ENCODE peak calls at places on chromosome 13, in seven cellular contexts. H is transverse colon, Q is heart left ventricle, T is HTR-8/SVneo, D is iris pigment epithelial cell, A is MCF 10A, L is activated T-cell treated with anti-CD3 and anti-CD28 coated beads for 1 hour. N is an unnamed sample.

GRCh38 chr13:53782400-53783030 is 753.9 kb downstream of the OLFM4 start:
- DNase-seq in H (no peak), Q (no peak), T (peak; percentile 3), D (peak; percentile 57), A (peak; percentile 69), L (no peak), N (peak; percentile 48)

GRCh38 chr13:52009985-52010384 is 1.3 kb downstream of the ATP7B start:
- DNase-seq in H (no peak), Q (no peak), T (no peak), D (no peak), A (no peak), L (no peak), N (no peak)

GRCh38 chr13:28753208-28753892 is 34.6 kb upstream of the SLC46A3 start:
- DNase-seq in H (peak; percentile 55), Q (peak; percentile 54), T (peak; percentile 68), D (peak; percentile 87), A (peak; percentile 93), L (no peak), N (peak; percentile 91)

GRCh38 chr13:38147050-38147449 is 202.6 kb upstream of the UFM1 start:
- DNase-seq in H (no peak), Q (no peak), T (no peak), D (no peak), A (no peak), L (no peak), N (no peak)

GRCh38 chr13:98930014-98930625 is 47.7 kb downstream of the DOCK9 start:
- DNase-seq in H (no peak), Q (no peak), T (no peak), D (no peak), A (no peak), L (no peak), N (no peak)

GRCh38 chr13:41401371-41401770 is 56.0 kb upstream of the RGCC start:
- DNase-seq in H (no peak), Q (no peak), T (no peak), D (no peak), A (no peak), L (no peak), N (no peak)

GRCh38 chr13:39023316-39023715 is 14.6 kb downstream of the PROSER1 start:
- DNase-seq in H (no peak), Q (no peak), T (no peak), D (peak; percentile 55), A (peak; percentile 9), L (no peak), N (peak; percentile 21)

GRCh38 chr13:64675256-64675892 is 2554.8 kb downstream of the PCDH9 start:
- DNase-seq in H (no peak), Q (no peak), T (peak; percentile 21), D (peak; percentile 94), A (peak; percentile 50), L (no peak), N (peak; percentile 86)

GRCh38 chr13:43383488-43384165 is 360.2 kb downstream of the DNAJC15 start:
- DNase-seq in H (no peak), Q (no peak), T (no peak), D (no peak), A (no peak), L (no peak), N (no peak)

GRCh38 chr13:38630780-38631179 is 56.1 kb upstream of the FREM2 start:
- DNase-seq in H (no peak), Q (no peak), T (no peak), D (peak; percentile 30), A (peak; percentile 25), L (no peak), N (peak; percentile 69)

GRCh38 chr13:106612688-106613087 is 44.8 kb upstream of the ARGLU1 start:
- DNase-seq in H (peak; percentile 50), Q (peak; percentile 32), T (no peak), D (peak; percentile 85), A (peak; percentile 61), L (no peak), N (peak; percentile 12)

GRCh38 chr13:26456578-26457119 is 100.8 kb upstream of the WASF3 start:
- DNase-seq in H (no peak), Q (no peak), T (no peak), D (no peak), A (no peak), L (no peak), N (no peak)

GRCh38 chr13:110353339-110353977 is 46.4 kb downstream of the COL4A2 start:
- DNase-seq in H (peak; percentile 39), Q (no peak), T (no peak), D (no peak), A (no peak), L (no peak), N (no peak)

GRCh38 chr13:113982296-113982661 is 8.4 kb upstream of the C13orf46 start:
- DNase-seq in H (no peak), Q (no peak), T (no peak), D (no peak), A (no peak), L (no peak), N (no peak)

GRCh38 chr13:55664178-55664577 is 1476.5 kb upstream of the PRR20A start:
- DNase-seq in H (no peak), Q (no peak), T (no peak), D (no peak), A (no peak), L (no peak), N (no peak)

GRCh38 chr13:44932171-44932849 is 57.0 kb downstream of the NUFIP1 start:
- DNase-seq in H (no peak), Q (no peak), T (no peak), D (peak; percentile 86), A (no peak), L (no peak), N (peak; percentile 15)

GRCh38 chr13:66543780-66544179 is 686.4 kb downstream of the PCDH9 start:
- DNase-seq in H (no peak), Q (no peak), T (no peak), D (no peak), A (no peak), L (no peak), N (peak; percentile 5)

GRCh38 chr13:84574851-84575250 is 692.6 kb upstream of the SLITRK1 start:
- DNase-seq in H (no peak), Q (no peak), T (peak; percentile 2), D (peak; percentile 22), A (peak; percentile 29), L (no peak), N (peak; percentile 28)

GRCh38 chr13:37417042-37417441 is 181.5 kb downstream of the POSTN start:
- DNase-seq in H (no peak), Q (no peak), T (no peak), D (peak; percentile 83), A (peak; percentile 44), L (no peak), N (no peak)

GRCh38 chr13:53020764-53021332 is 7.8 kb upstream of the OLFM4 start:
- DNase-seq in H (no peak), Q (no peak), T (no peak), D (no peak), A (no peak), L (no peak), N (no peak)

GRCh38 chr13:67230774-67231480 is 791 bp upstream of the PCDH9 start:
- DNase-seq in H (peak; percentile 39), Q (peak; percentile 66), T (peak; percentile 22), D (peak; percentile 67), A (peak; percentile 69), L (no peak), N (peak; percentile 22)

GRCh38 chr13:35039012-35039411 is 96.9 kb downstream of the NBEA start:
- DNase-seq in H (no peak), Q (no peak), T (no peak), D (no peak), A (no peak), L (no peak), N (no peak)

GRCh38 chr13:41054212-41054877 is 7.0 kb upstream of the WBP4 start:
- DNase-seq in H (peak; percentile 42), Q (no peak), T (peak; percentile 21), D (peak; percentile 73), A (peak; percentile 78), L (peak; percentile 9), N (peak; percentile 56)

GRCh38 chr13:30151398-30151797 is 156.0 kb downstream of the KATNAL1 start:
- DNase-seq in H (no peak), Q (no peak), T (no peak), D (no peak), A (no peak), L (no peak), N (no peak)

GRCh38 chr13:27919299-27919933 is 384 bp upstream of the PDX1 start:
- DNase-seq in H (no peak), Q (no peak), T (no peak), D (no peak), A (no peak), L (no peak), N (no peak)

GRCh38 chr13:39893808-39894207 is 238.3 kb downstream of the COG6 start:
- DNase-seq in H (no peak), Q (no peak), T (no peak), D (no peak), A (no peak), L (no peak), N (no peak)

GRCh38 chr13:113904411-113904810 is 40.5 kb upstream of the GAS6 start:
- DNase-seq in H (peak; percentile 42), Q (peak; percentile 63), T (no peak), D (peak; percentile 39), A (peak; percentile 75), L (no peak), N (peak; percentile 38)

GRCh38 chr13:47178090-47178950 is 281.5 kb upstream of the HTR2A start:
- DNase-seq in H (no peak), Q (no peak), T (no peak), D (no peak), A (no peak), L (no peak), N (no peak)

GRCh38 chr13:59806801-59807200 is 356.9 kb downstream of the DIAPH3 start:
- DNase-seq in H (no peak), Q (no peak), T (no peak), D (no peak), A (no peak), L (no peak), N (no peak)

GRCh38 chr13:23950736-23951510 is 53.6 kb upstream of the C1QTNF9B start:
- DNase-seq in H (no peak), Q (no peak), T (no peak), D (no peak), A (no peak), L (no peak), N (no peak)

GRCh38 chr13:38637576-38637975 is 49.3 kb upstream of the FREM2 start:
- DNase-seq in H (no peak), Q (no peak), T (no peak), D (no peak), A (peak; percentile 52), L (no peak), N (peak; percentile 82)

GRCh38 chr13:33271759-33272158 is 13.8 kb downstream of the STARD13 start:
- DNase-seq in H (no peak), Q (no peak), T (no peak), D (no peak), A (no peak), L (no peak), N (no peak)

GRCh38 chr13:108877300-108877699 is 247.9 kb downstream of the MYO16 start:
- DNase-seq in H (no peak), Q (no peak), T (peak; percentile 4), D (peak; percentile 52), A (peak; percentile 23), L (no peak), N (peak; percentile 62)

N was measured in bronchial epithelial cell.